ENCODE peak calls at places on chromosomes 13 and 19, in four cellular contexts. One of them, this sample, is unnamed.

GRCh38 chr19:31286491-31286890 is 62.7 kb downstream of the TSHZ3 start:
- DNase-seq in CD4-positive, alpha-beta memory T cell: no peak
- DNase-seq in psoas muscle: no peak
- DNase-seq in HAP-1: no peak
- DNase-seq in this sample: peak; percentile 13

GRCh38 chr19:47389150-47389556 is 30.2 kb downstream of the MEIS3 start:
- DNase-seq in psoas muscle: no peak
- DNase-seq in HAP-1: no peak
- DNase-seq in CD4-positive, alpha-beta memory T cell: no peak
- DNase-seq in this sample: no peak

GRCh38 chr13:99353836-99354235 is 46.6 kb upstream of the GPR183 start:
- DNase-seq in CD4-positive, alpha-beta memory T cell: peak; percentile 54
- DNase-seq in psoas muscle: no peak
- DNase-seq in HAP-1: no peak
- DNase-seq in this sample: no peak

GRCh38 chr19:4575267-4575793 is 15.8 kb upstream of the SEMA6B start:
- DNase-seq in HAP-1: peak; percentile 91
- DNase-seq in psoas muscle: peak; percentile 79
- DNase-seq in CD4-positive, alpha-beta memory T cell: no peak
- DNase-seq in this sample: no peak

GRCh38 chr13:52892925-52893324 is 44.5 kb upstream of the PCDH8 start:
- DNase-seq in HAP-1: no peak
- DNase-seq in CD4-positive, alpha-beta memory T cell: no peak
- DNase-seq in psoas muscle: no peak
- DNase-seq in this sample: no peak

GRCh38 chr13:66222127-66222526 is 1008.0 kb downstream of the PCDH9 start:
- DNase-seq in CD4-positive, alpha-beta memory T cell: no peak
- DNase-seq in HAP-1: no peak
- DNase-seq in psoas muscle: no peak
- DNase-seq in this sample: no peak

GRCh38 chr19:35911790-35912189 is 3.7 kb upstream of the TYROBP start:
- DNase-seq in psoas muscle: no peak
- DNase-seq in CD4-positive, alpha-beta memory T cell: no peak
- DNase-seq in HAP-1: no peak
- DNase-seq in this sample: no peak

GRCh38 chr19:35076657-35077056 is 35.1 kb downstream of the HPN start:
- DNase-seq in CD4-positive, alpha-beta memory T cell: no peak
- DNase-seq in HAP-1: no peak
- DNase-seq in psoas muscle: no peak
- DNase-seq in this sample: no peak

GRCh38 chr19:14561832-14562351 is 10.0 kb downstream of the NDUFB7 start:
- DNase-seq in HAP-1: no peak
- DNase-seq in CD4-positive, alpha-beta memory T cell: no peak
- DNase-seq in psoas muscle: peak; percentile 92
- DNase-seq in this sample: no peak

GRCh38 chr19:53388168-53388567 is 6.8 kb upstream of the ZNF765 start:
- DNase-seq in HAP-1: no peak
- DNase-seq in psoas muscle: no peak
- DNase-seq in CD4-positive, alpha-beta memory T cell: no peak
- DNase-seq in this sample: no peak

GRCh38 chr19:9785367-9786331 is 17.1 kb upstream of the ZNF846 start:
- DNase-seq in CD4-positive, alpha-beta memory T cell: peak; percentile 96
- DNase-seq in psoas muscle: peak; percentile 94
- DNase-seq in HAP-1: peak; percentile 100
- DNase-seq in this sample: peak; percentile 98

GRCh38 chr19:18488838-18489626 is 32.8 kb downstream of the ELL start:
- DNase-seq in psoas muscle: peak; percentile 74
- DNase-seq in CD4-positive, alpha-beta memory T cell: no peak
- DNase-seq in HAP-1: peak; percentile 54
- DNase-seq in this sample: peak; percentile 68

GRCh38 chr13:97627566-97627965 is 193.6 kb downstream of the RAP2A start:
- DNase-seq in CD4-positive, alpha-beta memory T cell: no peak
- DNase-seq in psoas muscle: peak; percentile 79
- DNase-seq in HAP-1: no peak
- DNase-seq in this sample: peak; percentile 26

GRCh38 chr19:29587518-29587986 is 18.5 kb upstream of the POP4 start:
- DNase-seq in psoas muscle: no peak
- DNase-seq in HAP-1: no peak
- DNase-seq in CD4-positive, alpha-beta memory T cell: peak; percentile 79
- DNase-seq in this sample: no peak

GRCh38 chr13:36158606-36159005 is 27.4 kb upstream of the DCLK1 start:
- DNase-seq in HAP-1: no peak
- DNase-seq in CD4-positive, alpha-beta memory T cell: no peak
- DNase-seq in psoas muscle: no peak
- DNase-seq in this sample: no peak

GRCh38 chr13:33728271-33729037 is 89.5 kb upstream of the RFC3 start:
- DNase-seq in psoas muscle: peak; percentile 55
- DNase-seq in HAP-1: no peak
- DNase-seq in CD4-positive, alpha-beta memory T cell: no peak
- DNase-seq in this sample: no peak

GRCh38 chr19:1624458-1624857 is 19.2 kb upstream of the UQCR11 start:
- DNase-seq in HAP-1: peak; percentile 85
- DNase-seq in CD4-positive, alpha-beta memory T cell: peak; percentile 57
- DNase-seq in psoas muscle: peak; percentile 69
- DNase-seq in this sample: peak; percentile 63

GRCh38 chr13:98651716-98652115 is 74.8 kb upstream of the STK24 start:
- DNase-seq in psoas muscle: no peak
- DNase-seq in HAP-1: no peak
- DNase-seq in CD4-positive, alpha-beta memory T cell: no peak
- DNase-seq in this sample: no peak

GRCh38 chr13:109700176-109700575 is 86.2 kb downstream of the IRS2 start:
- DNase-seq in psoas muscle: peak; percentile 78
- DNase-seq in CD4-positive, alpha-beta memory T cell: no peak
- DNase-seq in HAP-1: no peak
- DNase-seq in this sample: no peak

GRCh38 chr13:23567792-23568480 is 2.3 kb upstream of the TNFRSF19 start:
- DNase-seq in psoas muscle: no peak
- DNase-seq in CD4-positive, alpha-beta memory T cell: no peak
- DNase-seq in HAP-1: no peak
- DNase-seq in this sample: no peak

GRCh38 chr13:22757530-22758120 is 423.2 kb upstream of the SGCG start:
- DNase-seq in HAP-1: no peak
- DNase-seq in CD4-positive, alpha-beta memory T cell: no peak
- DNase-seq in psoas muscle: no peak
- DNase-seq in this sample: no peak

GRCh38 chr13:108158746-108159145 is 56.6 kb downstream of the LIG4 start:
- DNase-seq in psoas muscle: no peak
- DNase-seq in CD4-positive, alpha-beta memory T cell: no peak
- DNase-seq in HAP-1: no peak
- DNase-seq in this sample: no peak

GRCh38 chr19:31348416-31349159 is 648 bp downstream of the TSHZ3 start:
- DNase-seq in HAP-1: peak; percentile 43
- DNase-seq in psoas muscle: no peak
- DNase-seq in CD4-positive, alpha-beta memory T cell: no peak
- DNase-seq in this sample: no peak

GRCh38 chr13:40982772-40983171 is 36.3 kb downstream of the ELF1 start:
- DNase-seq in psoas muscle: no peak
- DNase-seq in HAP-1: no peak
- DNase-seq in CD4-positive, alpha-beta memory T cell: peak; percentile 90
- DNase-seq in this sample: no peak

GRCh38 chr13:40980466-40980865 is 38.6 kb downstream of the ELF1 start:
- DNase-seq in psoas muscle: no peak
- DNase-seq in CD4-positive, alpha-beta memory T cell: peak; percentile 57
- DNase-seq in HAP-1: no peak
- DNase-seq in this sample: no peak

GRCh38 chr13:40983269-40983668 is 35.8 kb downstream of the ELF1 start:
- DNase-seq in psoas muscle: no peak
- DNase-seq in CD4-positive, alpha-beta memory T cell: no peak
- DNase-seq in HAP-1: no peak
- DNase-seq in this sample: no peak

GRCh38 chr13:40981949-40982348 is 37.2 kb downstream of the ELF1 start:
- DNase-seq in CD4-positive, alpha-beta memory T cell: no peak
- DNase-seq in HAP-1: no peak
- DNase-seq in psoas muscle: no peak
- DNase-seq in this sample: no peak

DNA sequence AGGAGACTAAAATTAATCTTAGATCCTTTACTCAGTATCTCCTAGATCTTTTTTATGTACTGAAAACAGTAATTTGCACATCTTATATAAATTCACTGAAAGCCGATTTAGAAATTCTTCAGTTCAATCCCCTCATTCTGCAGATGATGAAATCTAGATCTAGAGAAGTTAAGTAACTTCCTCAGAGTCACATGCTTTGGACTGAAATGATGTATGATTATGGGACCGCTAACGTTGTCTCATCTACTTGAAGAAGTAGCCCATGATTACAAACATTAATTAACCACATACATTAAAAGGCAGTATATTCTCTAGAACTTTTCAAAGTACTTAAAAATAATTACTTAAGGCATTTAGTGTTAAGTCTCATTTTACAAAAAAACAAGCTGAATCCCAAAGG is 37.8 kb downstream of the ELF1 start:
- DNase-seq in CD4-positive, alpha-beta memory T cell: no peak
- DNase-seq in HAP-1: no peak
- DNase-seq in psoas muscle: no peak
- DNase-seq in this sample: no peak
- H3K4me1 ChIP-seq in CD4-positive, alpha-beta memory T cell: peaks cover 50% of the 10 kb centered on the region
- H3K4me1 ChIP-seq in HAP-1: no peaks in the 10 kb centered on the region
- H3K4me1 ChIP-seq in psoas muscle: peaks cover 46% of the 10 kb centered on the region
- H3K4me1 ChIP-seq in this sample: peaks cover 10% of the 10 kb centered on the region

GRCh38 chr19:33195711-33196347 is 1.7 kb downstream of the LRP3 start:
- DNase-seq in CD4-positive, alpha-beta memory T cell: no peak
- DNase-seq in HAP-1: no peak
- DNase-seq in psoas muscle: no peak
- DNase-seq in this sample: no peak
- H3K4me1 ChIP-seq in CD4-positive, alpha-beta memory T cell: no peaks in the 10 kb centered on the region
- H3K4me1 ChIP-seq in HAP-1: peaks cover 5% of the 10 kb centered on the region
- H3K4me1 ChIP-seq in psoas muscle: peaks cover 9% of the 10 kb centered on the region
- H3K4me1 ChIP-seq in this sample: peaks cover 11% of the 10 kb centered on the region

GRCh38 chr19:38047641-38048040 is 140.6 kb downstream of the SIPA1L3 start:
- DNase-seq in CD4-positive, alpha-beta memory T cell: peak; percentile 41
- DNase-seq in HAP-1: no peak
- DNase-seq in psoas muscle: no peak
- DNase-seq in this sample: no peak
- H3K4me1 ChIP-seq in CD4-positive, alpha-beta memory T cell: peaks cover 35% of the 10 kb centered on the region
- H3K4me1 ChIP-seq in HAP-1: no peaks in the 10 kb centered on the region
- H3K4me1 ChIP-seq in psoas muscle: no peaks in the 10 kb centered on the region
- H3K4me1 ChIP-seq in this sample: no peaks in the 10 kb centered on the region

DNA sequence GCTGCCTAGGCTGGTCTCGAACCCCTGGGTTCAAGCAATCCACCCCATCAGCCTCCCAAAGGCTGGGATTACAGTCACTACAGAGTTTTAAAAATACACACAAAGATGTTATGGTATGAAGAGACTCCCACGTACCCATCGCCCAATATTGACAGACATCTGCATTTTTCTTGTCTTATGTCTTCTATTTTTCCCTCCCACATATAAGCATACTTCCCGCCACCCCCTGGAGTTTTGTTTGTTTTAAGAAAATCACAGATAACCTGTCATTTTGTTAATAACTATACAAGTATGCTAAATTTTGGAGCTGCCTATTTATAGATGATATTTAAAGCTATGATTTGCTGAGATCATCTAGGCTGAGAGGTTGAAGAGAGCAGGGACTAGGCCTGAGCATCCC is 6.2 kb upstream of the SMG9 start:
- DNase-seq in CD4-positive, alpha-beta memory T cell: no peak
- DNase-seq in HAP-1: no peak
- DNase-seq in psoas muscle: no peak
- DNase-seq in this sample: no peak
- H3K4me1 ChIP-seq in CD4-positive, alpha-beta memory T cell: peaks cover 32% of the 10 kb centered on the region
- H3K4me1 ChIP-seq in HAP-1: peaks cover 2% of the 10 kb centered on the region
- H3K4me1 ChIP-seq in psoas muscle: no peaks in the 10 kb centered on the region
- H3K4me1 ChIP-seq in this sample: peaks cover 5% of the 10 kb centered on the region

GRCh38 chr19:16623066-16623465 is 4.9 kb downstream of the MED26 start:
- DNase-seq in CD4-positive, alpha-beta memory T cell: no peak
- DNase-seq in psoas muscle: no peak
- DNase-seq in HAP-1: no peak
- DNase-seq in this sample: no peak
- H3K4me1 ChIP-seq in CD4-positive, alpha-beta memory T cell: peaks cover 73% of the 10 kb centered on the region
- H3K4me1 ChIP-seq in psoas muscle: peaks cover 66% of the 10 kb centered on the region
- H3K4me1 ChIP-seq in HAP-1: peaks cover 5% of the 10 kb centered on the region
- H3K4me1 ChIP-seq in this sample: peaks cover 8% of the 10 kb centered on the region

This sample was measured in Caco-2.